ENCODE peak calls at places on chromosome 2, in eight cellular contexts. One of them, this sample, is unnamed.

GRCh38 chr2:114118088-114118487 is 228.2 kb downstream of the ACTR3 start:
- DNase-seq in activated T-cell treated with anti-CD3 and anti-CD28 coated beads for 1 hour: no peak
- DNase-seq in HAP-1: no peak
- DNase-seq in SW 1271: no peak
- DNase-seq in nephron progenitor cell: no peak
- DNase-seq in RCC 7860: no peak
- DNase-seq in naive B cell: no peak
- DNase-seq in T-helper 17 cell: no peak
- DNase-seq in this sample: no peak

GRCh38 chr2:72723769-72724370 is 102.0 kb downstream of the EXOC6B start:
- DNase-seq in activated T-cell treated with anti-CD3 and anti-CD28 coated beads for 1 hour: no peak
- DNase-seq in HAP-1: no peak
- DNase-seq in SW 1271: no peak
- DNase-seq in nephron progenitor cell: no peak
- DNase-seq in RCC 7860: no peak
- DNase-seq in naive B cell: no peak
- DNase-seq in T-helper 17 cell: no peak
- DNase-seq in this sample: no peak

GRCh38 chr2:124913873-124914272 is 888.8 kb downstream of the CNTNAP5 start:
- DNase-seq in activated T-cell treated with anti-CD3 and anti-CD28 coated beads for 1 hour: no peak
- DNase-seq in HAP-1: no peak
- DNase-seq in SW 1271: no peak
- DNase-seq in nephron progenitor cell: no peak
- DNase-seq in RCC 7860: no peak
- DNase-seq in naive B cell: no peak
- DNase-seq in T-helper 17 cell: no peak
- DNase-seq in this sample: no peak

GRCh38 chr2:152730591-152731333 is 12.3 kb downstream of the ARL6IP6 start:
- DNase-seq in activated T-cell treated with anti-CD3 and anti-CD28 coated beads for 1 hour: no peak
- DNase-seq in HAP-1: no peak
- DNase-seq in SW 1271: no peak
- DNase-seq in nephron progenitor cell: no peak
- DNase-seq in RCC 7860: no peak
- DNase-seq in naive B cell: no peak
- DNase-seq in T-helper 17 cell: peak; percentile 37
- DNase-seq in this sample: no peak

GRCh38 chr2:162574615-162575452 is 230.9 kb downstream of the GCA start:
- DNase-seq in activated T-cell treated with anti-CD3 and anti-CD28 coated beads for 1 hour: no peak
- DNase-seq in HAP-1: no peak
- DNase-seq in SW 1271: no peak
- DNase-seq in nephron progenitor cell: no peak
- DNase-seq in RCC 7860: no peak
- DNase-seq in naive B cell: no peak
- DNase-seq in T-helper 17 cell: no peak
- DNase-seq in this sample: no peak

GRCh38 chr2:54775710-54776109 is 52.2 kb downstream of the EML6 start:
- DNase-seq in activated T-cell treated with anti-CD3 and anti-CD28 coated beads for 1 hour: no peak
- DNase-seq in HAP-1: no peak
- DNase-seq in SW 1271: no peak
- DNase-seq in nephron progenitor cell: no peak
- DNase-seq in RCC 7860: no peak
- DNase-seq in naive B cell: no peak
- DNase-seq in T-helper 17 cell: no peak
- DNase-seq in this sample: no peak

GRCh38 chr2:99640568-99641215 is 150.9 kb upstream of the REV1 start:
- DNase-seq in activated T-cell treated with anti-CD3 and anti-CD28 coated beads for 1 hour: no peak
- DNase-seq in HAP-1: no peak
- DNase-seq in SW 1271: no peak
- DNase-seq in nephron progenitor cell: no peak
- DNase-seq in RCC 7860: no peak
- DNase-seq in naive B cell: no peak
- DNase-seq in T-helper 17 cell: no peak
- DNase-seq in this sample: no peak

GRCh38 chr2:234533631-234534030 is 36.8 kb upstream of the ARL4C start:
- DNase-seq in activated T-cell treated with anti-CD3 and anti-CD28 coated beads for 1 hour: no peak
- DNase-seq in HAP-1: no peak
- DNase-seq in SW 1271: no peak
- DNase-seq in nephron progenitor cell: no peak
- DNase-seq in RCC 7860: no peak
- DNase-seq in naive B cell: no peak
- DNase-seq in T-helper 17 cell: no peak
- DNase-seq in this sample: no peak

GRCh38 chr2:46303233-46303632 is 6.0 kb downstream of the EPAS1 start:
- DNase-seq in activated T-cell treated with anti-CD3 and anti-CD28 coated beads for 1 hour: no peak
- DNase-seq in HAP-1: no peak
- DNase-seq in SW 1271: no peak
- DNase-seq in nephron progenitor cell: no peak
- DNase-seq in RCC 7860: no peak
- DNase-seq in naive B cell: no peak
- DNase-seq in T-helper 17 cell: no peak
- DNase-seq in this sample: no peak

GRCh38 chr2:46643951-46644350 is 164.6 kb downstream of the TMEM247 start:
- DNase-seq in activated T-cell treated with anti-CD3 and anti-CD28 coated beads for 1 hour: no peak
- DNase-seq in HAP-1: no peak
- DNase-seq in SW 1271: no peak
- DNase-seq in nephron progenitor cell: no peak
- DNase-seq in RCC 7860: no peak
- DNase-seq in naive B cell: no peak
- DNase-seq in T-helper 17 cell: no peak
- DNase-seq in this sample: no peak

GRCh38 chr2:215431778-215432758 is 3.8 kb downstream of the FN1 start:
- DNase-seq in activated T-cell treated with anti-CD3 and anti-CD28 coated beads for 1 hour: no peak
- DNase-seq in HAP-1: no peak
- DNase-seq in SW 1271: no peak
- DNase-seq in nephron progenitor cell: no peak
- DNase-seq in RCC 7860: no peak
- DNase-seq in naive B cell: no peak
- DNase-seq in T-helper 17 cell: no peak
- DNase-seq in this sample: no peak

GRCh38 chr2:188369365-188369764 is 77.7 kb downstream of the GULP1 start:
- DNase-seq in activated T-cell treated with anti-CD3 and anti-CD28 coated beads for 1 hour: no peak
- DNase-seq in HAP-1: peak; percentile 69
- DNase-seq in SW 1271: peak; percentile 64
- DNase-seq in nephron progenitor cell: peak; percentile 8
- DNase-seq in RCC 7860: peak; percentile 31
- DNase-seq in naive B cell: peak; percentile 2
- DNase-seq in T-helper 17 cell: no peak
- DNase-seq in this sample: peak; percentile 31

GRCh38 chr2:161041356-161041755 is 118.9 kb upstream of the TANK start:
- DNase-seq in activated T-cell treated with anti-CD3 and anti-CD28 coated beads for 1 hour: no peak
- DNase-seq in HAP-1: no peak
- DNase-seq in SW 1271: no peak
- DNase-seq in nephron progenitor cell: no peak
- DNase-seq in RCC 7860: no peak
- DNase-seq in naive B cell: no peak
- DNase-seq in T-helper 17 cell: no peak
- DNase-seq in this sample: no peak

GRCh38 chr2:202001826-202002225 is 31.8 kb upstream of the FZD7 start:
- DNase-seq in activated T-cell treated with anti-CD3 and anti-CD28 coated beads for 1 hour: no peak
- DNase-seq in HAP-1: no peak
- DNase-seq in SW 1271: no peak
- DNase-seq in nephron progenitor cell: no peak
- DNase-seq in RCC 7860: no peak
- DNase-seq in naive B cell: no peak
- DNase-seq in T-helper 17 cell: no peak
- DNase-seq in this sample: no peak

GRCh38 chr2:85649201-85650190 is 18.5 kb downstream of the SFTPB start:
- DNase-seq in activated T-cell treated with anti-CD3 and anti-CD28 coated beads for 1 hour: no peak
- DNase-seq in HAP-1: no peak
- DNase-seq in SW 1271: no peak
- DNase-seq in nephron progenitor cell: no peak
- DNase-seq in RCC 7860: no peak
- DNase-seq in naive B cell: no peak
- DNase-seq in T-helper 17 cell: no peak
- DNase-seq in this sample: no peak

GRCh38 chr2:178834086-178834485 is 26.9 kb upstream of the TTN start:
- DNase-seq in activated T-cell treated with anti-CD3 and anti-CD28 coated beads for 1 hour: no peak
- DNase-seq in HAP-1: no peak
- DNase-seq in SW 1271: no peak
- DNase-seq in nephron progenitor cell: no peak
- DNase-seq in RCC 7860: no peak
- DNase-seq in naive B cell: no peak
- DNase-seq in T-helper 17 cell: no peak
- DNase-seq in this sample: no peak

GRCh38 chr2:62042944-62043343 is 137.5 kb downstream of the COMMD1 start:
- DNase-seq in activated T-cell treated with anti-CD3 and anti-CD28 coated beads for 1 hour: no peak
- DNase-seq in HAP-1: no peak
- DNase-seq in SW 1271: no peak
- DNase-seq in nephron progenitor cell: no peak
- DNase-seq in RCC 7860: no peak
- DNase-seq in naive B cell: no peak
- DNase-seq in T-helper 17 cell: no peak
- DNase-seq in this sample: no peak

GRCh38 chr2:2846379-2847130 is 515.5 kb upstream of the MYT1L start:
- DNase-seq in activated T-cell treated with anti-CD3 and anti-CD28 coated beads for 1 hour: no peak
- DNase-seq in HAP-1: no peak
- DNase-seq in SW 1271: no peak
- DNase-seq in nephron progenitor cell: peak; percentile 33
- DNase-seq in RCC 7860: no peak
- DNase-seq in naive B cell: no peak
- DNase-seq in T-helper 17 cell: no peak
- DNase-seq in this sample: peak; percentile 74

GRCh38 chr2:10232096-10232815 is 70.4 kb upstream of the HPCAL1 start:
- DNase-seq in activated T-cell treated with anti-CD3 and anti-CD28 coated beads for 1 hour: no peak
- DNase-seq in HAP-1: no peak
- DNase-seq in SW 1271: no peak
- DNase-seq in nephron progenitor cell: no peak
- DNase-seq in RCC 7860: no peak
- DNase-seq in naive B cell: no peak
- DNase-seq in T-helper 17 cell: no peak
- DNase-seq in this sample: no peak

GRCh38 chr2:178796079-178796677 is 11.0 kb downstream of the TTN start:
- DNase-seq in activated T-cell treated with anti-CD3 and anti-CD28 coated beads for 1 hour: no peak
- DNase-seq in HAP-1: peak; percentile 54
- DNase-seq in SW 1271: peak; percentile 60
- DNase-seq in nephron progenitor cell: no peak
- DNase-seq in RCC 7860: peak; percentile 30
- DNase-seq in naive B cell: peak; percentile 12
- DNase-seq in T-helper 17 cell: no peak
- DNase-seq in this sample: no peak

GRCh38 chr2:240420206-240420899 is 15.1 kb upstream of the GPC1 start:
- DNase-seq in activated T-cell treated with anti-CD3 and anti-CD28 coated beads for 1 hour: no peak
- DNase-seq in HAP-1: no peak
- DNase-seq in SW 1271: no peak
- DNase-seq in nephron progenitor cell: no peak
- DNase-seq in RCC 7860: no peak
- DNase-seq in naive B cell: no peak
- DNase-seq in T-helper 17 cell: peak; percentile 0
- DNase-seq in this sample: no peak

GRCh38 chr2:30201990-30202389 is 29.3 kb upstream of the LBH start:
- DNase-seq in activated T-cell treated with anti-CD3 and anti-CD28 coated beads for 1 hour: no peak
- DNase-seq in HAP-1: no peak
- DNase-seq in SW 1271: no peak
- DNase-seq in nephron progenitor cell: no peak
- DNase-seq in RCC 7860: no peak
- DNase-seq in naive B cell: no peak
- DNase-seq in T-helper 17 cell: no peak
- DNase-seq in this sample: peak; percentile 15

GRCh38 chr2:134558208-134558890 is 160.5 kb downstream of the TMEM163 start:
- DNase-seq in activated T-cell treated with anti-CD3 and anti-CD28 coated beads for 1 hour: no peak
- DNase-seq in HAP-1: peak; percentile 20
- DNase-seq in SW 1271: no peak
- DNase-seq in nephron progenitor cell: no peak
- DNase-seq in RCC 7860: no peak
- DNase-seq in naive B cell: no peak
- DNase-seq in T-helper 17 cell: no peak
- DNase-seq in this sample: no peak

GRCh38 chr2:9665903-9666302 is 35.1 kb upstream of the YWHAQ start:
- DNase-seq in activated T-cell treated with anti-CD3 and anti-CD28 coated beads for 1 hour: no peak
- DNase-seq in HAP-1: no peak
- DNase-seq in SW 1271: peak; percentile 11
- DNase-seq in nephron progenitor cell: no peak
- DNase-seq in RCC 7860: peak; percentile 84
- DNase-seq in naive B cell: no peak
- DNase-seq in T-helper 17 cell: no peak
- DNase-seq in this sample: no peak

GRCh38 chr2:60796573-60797509 is 40.8 kb downstream of the PAPOLG start:
- DNase-seq in activated T-cell treated with anti-CD3 and anti-CD28 coated beads for 1 hour: no peak
- DNase-seq in HAP-1: no peak
- DNase-seq in SW 1271: peak; percentile 30
- DNase-seq in nephron progenitor cell: no peak
- DNase-seq in RCC 7860: no peak
- DNase-seq in naive B cell: peak; percentile 60
- DNase-seq in T-helper 17 cell: no peak
- DNase-seq in this sample: no peak

GRCh38 chr2:28399946-28400345 is 7.3 kb downstream of the FOSL2 start:
- DNase-seq in activated T-cell treated with anti-CD3 and anti-CD28 coated beads for 1 hour: no peak
- DNase-seq in HAP-1: no peak
- DNase-seq in SW 1271: no peak
- DNase-seq in nephron progenitor cell: no peak
- DNase-seq in RCC 7860: peak; percentile 5
- DNase-seq in naive B cell: no peak
- DNase-seq in T-helper 17 cell: no peak
- DNase-seq in this sample: no peak

GRCh38 chr2:6883448-6884122 is 6.0 kb downstream of the RSAD2 start:
- DNase-seq in activated T-cell treated with anti-CD3 and anti-CD28 coated beads for 1 hour: no peak
- DNase-seq in HAP-1: no peak
- DNase-seq in SW 1271: no peak
- DNase-seq in nephron progenitor cell: no peak
- DNase-seq in RCC 7860: no peak
- DNase-seq in naive B cell: no peak
- DNase-seq in T-helper 17 cell: no peak
- DNase-seq in this sample: no peak

GRCh38 chr2:132891456-132891855 is 221.5 kb upstream of the LYPD1 start:
- DNase-seq in activated T-cell treated with anti-CD3 and anti-CD28 coated beads for 1 hour: no peak
- DNase-seq in HAP-1: no peak
- DNase-seq in SW 1271: no peak
- DNase-seq in nephron progenitor cell: no peak
- DNase-seq in RCC 7860: no peak
- DNase-seq in naive B cell: no peak
- DNase-seq in T-helper 17 cell: no peak
- DNase-seq in this sample: no peak

GRCh38 chr2:64866797-64867196 is 122.4 kb upstream of the SLC1A4 start:
- DNase-seq in activated T-cell treated with anti-CD3 and anti-CD28 coated beads for 1 hour: no peak
- DNase-seq in HAP-1: no peak
- DNase-seq in SW 1271: no peak
- DNase-seq in nephron progenitor cell: no peak
- DNase-seq in RCC 7860: peak; percentile 68
- DNase-seq in naive B cell: no peak
- DNase-seq in T-helper 17 cell: no peak
- DNase-seq in this sample: no peak

This sample was measured in stomach.